ENCODE peak calls at places on chromosomes 1 and 21, in six cellular contexts. E is left ventricle myocardium inferior, I is AG10803, Q is ACHN, M is GM10248, H is occipital lobe. K is an unnamed sample.

GRCh38 chr21:42309753-42310213 is 5.4 kb downstream of the TFF3 start:
- DNase-seq in M (peak), H (no peak), E (peak), Q (peak), I (no peak), K (peak)

GRCh38 chr1:22319608-22320007 is 132.0 kb upstream of the ZBTB40 start:
- DNase-seq in I (no peak), M (no peak), H (no peak), Q (no peak), E (no peak), K (no peak)

GRCh38 chr1:198549863-198550262 is 9.4 kb upstream of the ATP6V1G3 start:
- DNase-seq in M (peak), I (no peak), H (no peak), E (no peak), Q (no peak), K (no peak)

GRCh38 chr1:192439373-192440025 is 122.7 kb downstream of the RGS21 start:
- DNase-seq in H (no peak), E (no peak), I (peak), Q (peak), M (no peak), K (peak)

GRCh38 chr1:53446051-53446450 is 13.1 kb upstream of the DMRTB1 start:
- DNase-seq in M (no peak), Q (no peak), H (no peak), I (no peak), E (no peak), K (no peak)

GRCh38 chr1:204107892-204108291 is 35.0 kb downstream of the SOX13 start:
- DNase-seq in I (no peak), E (no peak), Q (no peak), M (no peak), H (no peak), K (no peak)

GRCh38 chr1:16605532-16605931 is 7.8 kb downstream of the NBPF1 start:
- DNase-seq in M (no peak), Q (no peak), H (no peak), E (no peak), I (no peak), K (no peak)

GRCh38 chr1:220271706-220272046 is 577 bp downstream of the RAB3GAP2 start:
- DNase-seq in I (peak), M (no peak), E (no peak), Q (peak), H (no peak), K (peak)

GRCh38 chr1:56627019-56627635 is 18.0 kb upstream of the PRKAA2 start:
- DNase-seq in I (peak), Q (no peak), E (no peak), M (no peak), H (no peak), K (no peak)

GRCh38 chr1:55868026-55868425 is 652.9 kb upstream of the USP24 start:
- DNase-seq in H (no peak), E (no peak), M (no peak), Q (no peak), I (peak), K (no peak)